ENCODE peak calls at places on chromosomes 3 and 15, in ten cellular contexts. Z is H1; X is lower lobe of right lung; I is left ventricle myocardium inferior; L is IMR-90; F is adipocyte; O is upper lobe of right lung; A is MM.1S; D is CD8-positive, alpha-beta memory T cell; S is heart left ventricle. P is an unnamed sample. For H3K9me3, the result is how much of the 10 kb centered on the place peaks cover.

GRCh38 chr15:68205949-68206539 is 912 bp upstream of the CALML4 start:
- DNase-seq in A (no peak), F (no peak), I (peak), S (peak), Z (no peak), D (no peak), O (peak), L (no peak), X (peak), P (no peak)

GRCh38 chr3:141482250-141482937 is 4.4 kb upstream of the RASA2 start:
- DNase-seq in L (peak), S (no peak), Z (no peak), A (no peak), D (no peak), F (peak), X (no peak), O (no peak), I (no peak), P (peak)

GRCh38 chr15:49605588-49605987 is 15.0 kb downstream of the FAM227B start:
- DNase-seq in D (no peak), I (no peak), Z (no peak), F (no peak), L (no peak), A (no peak), O (no peak), X (no peak), S (no peak), P (no peak)

GRCh38 chr3:132003685-132004084 is 31.1 kb downstream of the CPNE4 start:
- DNase-seq in A (no peak), F (no peak), D (no peak), X (no peak), Z (no peak), I (no peak), S (no peak), L (no peak), O (no peak), P (no peak)

GRCh38 chr15:91308855-91309254 is 208.8 kb downstream of the SV2B start:
- DNase-seq in O (no peak), A (no peak), X (no peak), S (no peak), D (no peak), L (no peak), Z (no peak), F (no peak), I (no peak), P (no peak)

GRCh38 chr3:149576071-149576564 is 81.7 kb downstream of the WWTR1 start:
- DNase-seq in Z (no peak), L (peak), F (peak), O (no peak), A (no peak), S (peak), X (no peak), I (no peak), D (no peak), P (peak)

GRCh38 chr3:191020730-191021405 is 158.4 kb upstream of the GMNC start:
- DNase-seq in L (peak), D (no peak), F (peak), I (no peak), X (no peak), A (no peak), S (no peak), Z (no peak), O (no peak), P (no peak)

GRCh38 chr3:189950258-189950657 is 170.4 kb downstream of the P3H2 start:
- DNase-seq in F (no peak), O (no peak), D (no peak), X (no peak), Z (no peak), A (no peak), I (no peak), L (no peak), S (no peak), P (no peak)

GRCh38 chr15:70058642-70059360 is 38.9 kb downstream of the TLE3 start:
- DNase-seq in I (no peak), F (no peak), O (no peak), D (peak), X (peak), A (no peak), Z (no peak), S (no peak), L (no peak), P (no peak)

GRCh38 chr3:165254812-165255211 is 58.6 kb upstream of the SLITRK3 start:
- DNase-seq in Z (no peak), O (no peak), X (no peak), D (no peak), F (no peak), I (no peak), S (no peak), L (no peak), A (peak), P (no peak)

GRCh38 chr15:85786778-85787114 is 8.0 kb downstream of the KLHL25 start:
- DNase-seq in D (no peak), I (no peak), A (no peak), L (no peak), F (no peak), S (no peak), Z (no peak), X (no peak), O (no peak), P (no peak)

GRCh38 chr3:52244061-52244628 is 1.4 kb upstream of the PPM1M start:
- DNase-seq in D (peak), L (peak), Z (no peak), S (no peak), I (peak), X (peak), A (no peak), O (peak), F (peak), P (peak)

GRCh38 chr3:180011927-180012326 is 24.8 kb downstream of the PEX5L start:
- DNase-seq in L (no peak), X (no peak), Z (no peak), D (no peak), A (no peak), I (no peak), S (no peak), F (no peak), O (no peak), P (no peak)

GRCh38 chr15:56906766-56907165 is 11.7 kb upstream of the TCF12 start:
- DNase-seq in O (no peak), I (no peak), Z (no peak), L (no peak), X (no peak), A (no peak), S (no peak), F (no peak), D (no peak), P (no peak)

GRCh38 chr3:155441026-155441425 is 147.5 kb upstream of the STRIT1 start:
- DNase-seq in A (no peak), L (no peak), I (no peak), F (no peak), D (no peak), X (no peak), S (no peak), Z (no peak), O (no peak), P (no peak)

GRCh38 chr3:87033205-87033604 is 42.3 kb upstream of the VGLL3 start:
- DNase-seq in D (no peak), F (peak), L (no peak), S (no peak), O (no peak), A (no peak), X (no peak), I (no peak), Z (no peak), P (no peak)

GRCh38 chr3:185272051-185272450 is 18.2 kb upstream of the EHHADH start:
- DNase-seq in F (no peak), Z (no peak), O (no peak), L (peak), S (no peak), X (no peak), D (no peak), I (no peak), A (no peak), P (no peak)

GRCh38 chr15:66718220-66718988 is 16.4 kb downstream of the SMAD6 start:
- DNase-seq in L (no peak), I (no peak), S (no peak), D (no peak), X (no peak), O (no peak), Z (no peak), F (no peak), A (no peak), P (no peak)

GRCh38 chr15:29822100-29822684 is at the start of gene TJP1:
- DNase-seq in A (peak), D (no peak), I (peak), S (peak), X (peak), O (peak), F (peak), Z (peak), L (peak), P (peak)
- H3K9me3 ChIP-seq in A (under half), D (under half), I (under half), S (under half), X (under half), O (under half), F (under half), Z (under half), L (under half), P (under half)

GRCh38 chr3:125350597-125350996 is 24.5 kb downstream of the ZNF148 start:
- DNase-seq in S (no peak), L (no peak), X (no peak), O (no peak), F (no peak), Z (no peak), D (no peak), A (no peak), I (no peak), P (no peak)

GRCh38 chr3:125351152-125351551 is 24.0 kb downstream of the ZNF148 start:
- DNase-seq in F (no peak), Z (no peak), D (no peak), A (no peak), S (no peak), X (no peak), O (no peak), I (no peak), L (no peak), P (no peak)

GRCh38 chr3:125353128-125353527 is 22.0 kb downstream of the ZNF148 start:
- DNase-seq in I (no peak), L (no peak), F (peak), S (no peak), Z (no peak), O (no peak), D (no peak), A (no peak), X (no peak), P (no peak)

GRCh38 chr3:125353659-125354058 is 21.5 kb downstream of the ZNF148 start:
- DNase-seq in L (no peak), F (no peak), S (no peak), O (no peak), X (no peak), D (no peak), Z (no peak), A (no peak), I (no peak), P (no peak)

DNA sequence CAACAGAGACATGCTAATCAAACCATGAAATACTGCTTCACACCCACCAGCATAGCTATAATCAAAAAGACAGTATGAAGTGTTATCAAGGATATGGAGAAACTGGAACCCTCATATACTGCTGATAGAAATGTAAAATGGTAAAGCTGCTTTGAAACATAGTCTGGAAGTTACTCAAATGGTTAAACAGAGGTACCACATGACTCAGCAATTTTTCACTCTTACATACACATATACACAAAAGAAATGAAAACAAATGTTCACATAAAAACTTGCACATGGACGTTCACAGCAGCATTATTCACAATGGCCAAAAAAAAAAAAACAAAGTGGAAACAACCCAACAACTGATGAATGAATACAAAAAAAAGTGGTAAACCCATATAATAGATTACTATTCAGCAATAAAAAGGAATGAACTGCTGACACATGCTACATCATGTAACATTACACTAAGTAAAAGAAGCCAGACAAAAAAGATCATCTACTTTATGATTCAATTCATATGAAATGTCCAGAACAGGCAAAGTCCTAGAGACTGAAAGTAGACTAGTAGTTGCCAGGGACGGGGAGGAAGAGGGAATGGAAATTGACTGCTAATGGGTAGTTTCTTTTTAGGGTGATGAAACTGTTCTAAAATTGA is 23.2 kb downstream of the ZNF148 start:
- DNase-seq in D (no peak), A (no peak), S (no peak), O (no peak), F (peak), I (no peak), X (no peak), L (peak), Z (no peak), P (no peak)
- H3K9me3 ChIP-seq in D (under half), A (under half), S (under half), O (under half), F (under half), I (under half), X (under half), L (under half), Z (under half), P (under half)

DNA sequence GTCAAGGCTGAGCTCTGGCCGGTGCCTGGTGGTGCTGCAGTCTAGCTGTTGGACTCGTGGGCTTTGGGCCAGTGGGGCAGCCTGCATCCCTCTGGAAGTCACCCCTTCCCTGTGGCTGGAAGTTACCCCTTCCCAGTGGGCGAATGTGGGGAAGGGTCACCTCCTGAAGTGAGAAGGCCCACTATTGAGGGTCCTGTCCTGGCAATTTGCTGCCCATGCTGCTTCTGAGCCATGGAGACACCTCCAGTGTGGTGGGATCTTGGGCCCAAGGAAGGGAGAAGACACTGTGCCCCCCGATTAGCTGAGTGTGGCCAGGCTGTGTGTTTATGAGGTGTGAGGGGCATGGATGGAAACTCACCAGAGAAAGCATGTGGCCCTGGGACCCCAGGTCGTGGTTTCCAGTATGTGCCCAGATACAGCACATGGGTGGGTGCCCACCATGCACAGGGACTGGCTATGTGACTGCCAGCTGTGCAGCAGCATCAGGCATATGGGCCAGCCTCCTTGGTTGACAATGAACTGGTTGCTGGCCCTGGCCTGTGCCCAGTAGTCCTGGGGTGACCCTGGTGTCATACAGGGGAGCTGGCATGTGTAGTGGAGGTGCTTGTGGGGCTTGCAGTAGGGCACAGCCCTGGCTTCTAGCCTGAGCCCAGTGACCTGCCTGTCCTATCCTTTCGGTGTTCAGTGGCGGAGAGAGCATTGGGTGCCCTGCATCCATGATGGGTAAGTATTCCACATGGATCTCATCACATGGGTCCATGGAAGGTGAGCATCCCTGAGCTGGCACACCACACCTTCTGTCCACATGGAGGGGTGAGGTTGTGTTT is 221.2 kb downstream of the SNRPN start:
- DNase-seq in Z (no peak), X (peak), L (no peak), A (no peak), S (peak), F (no peak), D (peak), I (peak), O (peak), P (no peak)
- H3K9me3 ChIP-seq in Z (half or more), X (half or more), L (half or more), A (under half), S (half or more), F (under half), D (under half), I (half or more), O (under half), P (under half)

DNA sequence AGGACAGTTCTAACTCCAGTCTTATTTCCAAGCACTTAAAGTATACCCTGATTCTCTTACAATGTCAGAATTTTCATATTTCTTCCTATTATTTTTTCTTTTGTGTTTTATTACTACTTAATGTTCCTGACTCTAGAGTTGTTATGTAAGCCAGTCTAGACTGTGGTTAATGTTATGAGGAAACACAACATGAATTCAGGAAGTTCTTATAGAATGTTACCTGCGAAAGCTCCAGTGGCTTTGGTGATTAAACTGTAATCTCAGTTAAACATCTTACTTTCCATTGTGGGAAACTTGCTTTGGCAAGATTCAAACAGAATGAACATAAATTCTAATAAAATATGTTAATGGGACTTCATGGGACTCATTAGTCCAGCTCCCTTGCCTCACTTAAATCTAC is 36.6 kb upstream of the CHL1 start:
- DNase-seq in S (no peak), D (no peak), I (no peak), F (no peak), X (no peak), L (no peak), A (no peak), Z (no peak), O (no peak), P (no peak)
- H3K9me3 ChIP-seq in S (under half), D (under half), I (under half), F (under half), X (under half), L (under half), A (under half), Z (under half), O (under half), P (under half)

GRCh38 chr3:55659023-55659355 is 171.9 kb upstream of the WNT5A start:
- DNase-seq in S (no peak), O (no peak), D (no peak), L (no peak), I (no peak), X (no peak), F (no peak), A (no peak), Z (no peak), P (no peak)
- H3K9me3 ChIP-seq in S (under half), O (under half), D (under half), L (under half), I (under half), X (under half), F (under half), A (under half), Z (under half), P (under half)

DNA sequence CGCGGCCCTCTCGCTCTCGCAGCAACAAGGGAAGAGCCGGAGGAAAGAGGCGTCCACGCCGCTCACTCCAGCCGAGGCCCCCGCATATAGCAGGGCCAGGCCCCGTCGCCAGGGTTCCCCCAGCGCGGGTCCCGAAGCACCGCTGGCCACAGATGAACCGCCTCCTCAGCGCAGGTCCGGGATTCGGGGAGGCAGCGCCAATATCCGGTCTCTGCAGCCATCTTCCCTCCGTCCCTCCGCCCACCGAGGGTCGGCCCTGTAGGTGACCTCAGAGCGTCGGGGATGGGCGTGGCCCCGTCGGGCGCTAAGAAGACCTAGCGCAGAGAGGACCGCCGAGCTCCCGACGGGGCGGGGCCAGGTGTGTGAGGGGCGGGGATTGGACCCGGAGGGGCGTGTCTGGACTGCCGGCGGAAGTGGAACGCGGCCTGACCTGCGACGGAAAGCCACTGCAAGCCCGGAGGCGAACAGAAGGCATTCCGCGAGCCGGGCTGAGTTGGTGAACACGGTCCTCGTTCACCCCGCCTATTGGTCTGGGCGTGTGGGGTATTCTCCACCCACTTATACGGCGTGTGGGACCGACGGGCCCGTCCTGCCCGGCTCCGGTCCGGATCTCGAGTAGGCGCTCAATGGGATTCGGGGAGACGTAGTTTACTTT is 26.8 kb upstream of the MTHFS start:
- DNase-seq in Z (peak), A (peak), I (peak), D (peak), X (peak), O (peak), F (peak), L (peak), S (peak), P (peak)
- H3K9me3 ChIP-seq in Z (under half), A (under half), I (under half), D (under half), X (under half), O (under half), F (under half), L (under half), S (under half), P (under half)

DNA sequence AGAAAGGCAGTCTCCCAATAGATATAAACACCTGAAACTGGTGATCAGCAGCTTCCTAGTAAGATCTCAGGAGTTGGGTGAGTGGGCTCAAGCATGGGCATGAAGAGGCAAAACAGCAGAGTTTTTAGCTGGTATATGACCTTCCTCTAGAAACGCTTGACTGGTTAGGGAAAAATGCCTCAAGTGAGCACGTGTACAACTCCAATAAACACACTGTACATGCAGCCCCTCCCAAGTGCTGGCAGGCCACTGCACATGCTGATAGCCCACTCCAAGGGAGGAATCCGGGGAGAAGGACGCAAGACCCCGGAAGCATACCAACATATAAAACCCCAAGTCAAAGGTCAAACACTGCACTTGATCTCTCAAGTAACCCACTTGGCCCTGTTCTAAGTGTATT is 143.0 kb downstream of the FMN1 start:
- DNase-seq in F (no peak), A (no peak), X (no peak), L (no peak), I (no peak), Z (no peak), O (peak), D (no peak), S (no peak), P (no peak)
- H3K9me3 ChIP-seq in F (under half), A (under half), X (under half), L (under half), I (under half), Z (under half), O (under half), D (under half), S (under half), P (under half)

P was measured in SJSA1.